ENCODE peak calls at places on chromosomes 2 and 18, in four cellular contexts. L is type B pancreatic cell; F is GM12891; Q is stimulated activated CD8-positive, alpha-beta memory T cell treated with anti-CD3 and anti-CD28 coated beads, Interleukin-15, amount 100 ng/mL, for 24 hours. V is an unnamed sample.

GRCh38 chr2:127095784-127096183 is 11.2 kb downstream of the BIN1 start:
- DNase-seq in F (no peak), Q (no peak), L (no peak), V (no peak)

GRCh38 chr2:236169151-236169721 is 1.1 kb upstream of the GBX2 start:
- DNase-seq in L (no peak), Q (no peak), F (no peak), V (no peak)

GRCh38 chr18:46264255-46264654 is 160.1 kb downstream of the HAUS1 start:
- DNase-seq in Q (no peak), L (no peak), F (no peak), V (peak)

GRCh38 chr2:180705551-180705950 is 274.9 kb upstream of the UBE2E3 start:
- DNase-seq in L (no peak), Q (no peak), F (no peak), V (no peak)

GRCh38 chr2:202104286-202104870 is 31.3 kb downstream of the KIAA2012 start:
- DNase-seq in F (peak), Q (no peak), L (no peak), V (peak)

GRCh38 chr2:219851801-219852481 is 224.5 kb downstream of the SLC4A3 start:
- DNase-seq in Q (no peak), L (no peak), F (no peak), V (peak)

GRCh38 chr18:76490701-76491171 is 4.3 kb downstream of the ZNF516 start:
- DNase-seq in Q (no peak), F (peak), L (no peak), V (no peak)

GRCh38 chr18:57768557-57769326 is 34.4 kb downstream of the ATP8B1 start:
- DNase-seq in Q (no peak), F (no peak), L (no peak), V (no peak)

GRCh38 chr2:10987439-10987838 is 75.7 kb downstream of the KCNF1 start:
- DNase-seq in L (no peak), Q (no peak), F (no peak), V (no peak)

GRCh38 chr2:171999125-171999524 is 628 bp upstream of the METAP1D start:
- DNase-seq in Q (no peak), L (no peak), F (no peak), V (peak)

GRCh38 chr2:10448646-10449480 is 736 bp upstream of the ODC1 start:
- DNase-seq in Q (peak), F (peak), L (peak), V (peak)

GRCh38 chr2:20457027-20457426 is 10.2 kb downstream of the RHOB start:
- DNase-seq in F (no peak), Q (no peak), L (no peak), V (peak)

GRCh38 chr18:2912357-2913299 is 65.8 kb downstream of the EMILIN2 start:
- DNase-seq in L (peak), F (no peak), Q (no peak), V (no peak)

GRCh38 chr18:58727776-58728500 is 56.7 kb downstream of the MALT1 start:
- DNase-seq in F (no peak), L (no peak), Q (no peak), V (peak)

GRCh38 chr18:27581261-27581904 is 396.3 kb upstream of the CHST9 start:
- DNase-seq in L (no peak), F (no peak), Q (no peak), V (no peak)

GRCh38 chr18:22434973-22435608 is 17.4 kb upstream of the CTAGE1 start:
- DNase-seq in Q (no peak), F (no peak), L (no peak), V (peak)

GRCh38 chr18:48680871-48681270 is 142.0 kb downstream of the CTIF start:
- DNase-seq in F (no peak), L (no peak), Q (no peak), V (no peak)

GRCh38 chr2:46771309-46771708 is 144.3 kb downstream of the MCFD2 start:
- DNase-seq in L (no peak), Q (no peak), F (no peak), V (peak)

GRCh38 chr2:43169987-43170732 is 56.2 kb downstream of the ZFP36L2 start:
- DNase-seq in Q (no peak), L (no peak), F (peak), V (no peak)

GRCh38 chr18:292271-292670 is 24.4 kb upstream of the THOC1 start:
- DNase-seq in F (no peak), Q (no peak), L (no peak), V (no peak)

GRCh38 chr2:611519-611918 is 65.7 kb downstream of the TMEM18 start:
- DNase-seq in F (no peak), Q (no peak), L (no peak), V (no peak)

GRCh38 chr2:38653380-38653714 is 12.6 kb upstream of the GALM start:
- DNase-seq in F (no peak), L (no peak), Q (no peak), V (no peak)

GRCh38 chr18:48605408-48605845 is 66.6 kb downstream of the CTIF start:
- DNase-seq in L (no peak), F (no peak), Q (no peak), V (peak)

GRCh38 chr2:30305235-30305634 is 73.9 kb downstream of the LBH start:
- DNase-seq in F (no peak), Q (no peak), L (no peak), V (no peak)

GRCh38 chr18:69897397-69898108 is 50.1 kb downstream of the CD226 start:
- DNase-seq in Q (no peak), F (peak), L (no peak), V (no peak)

GRCh38 chr2:134721596-134721995 is 2.8 kb upstream of the TMEM163 start:
- DNase-seq in L (no peak), F (no peak), Q (no peak), V (no peak)

GRCh38 chr18:29161429-29161828 is 984.5 kb upstream of the CDH2 start:
- DNase-seq in Q (no peak), L (no peak), F (no peak), V (peak)

GRCh38 chr2:44528595-44528994 is 166.8 kb downstream of the CAMKMT start:
- DNase-seq in L (no peak), Q (no peak), F (no peak), V (peak)

GRCh38 chr2:177433402-177433801 is 40.8 kb downstream of the AGPS start:
- DNase-seq in F (no peak), L (no peak), Q (no peak), V (no peak)

GRCh38 chr2:105373895-105374401 is 24.9 kb downstream of the FHL2 start:
- DNase-seq in L (no peak), Q (no peak), F (peak), V (no peak)

GRCh38 chr2:56053679-56054078 is 130.1 kb upstream of the EFEMP1 start:
- DNase-seq in L (no peak), F (no peak), Q (no peak), V (no peak)

GRCh38 chr2:62968168-62968567 is 82.5 kb upstream of the OTX1 start:
- DNase-seq in L (no peak), Q (no peak), F (no peak), V (no peak)

V was measured in renal cortical epithelial cell.